ENCODE peak calls at places on chromosome 11, in five cellular contexts. A is frontal cortex, Q is AG08396, K is bronchial epithelial cell, R is T-helper 9 cell. L is an unnamed sample.

GRCh38 chr11:629237-629583 is 2.2 kb upstream of the SCT start:
- DNase-seq in A (no peak), Q (no peak), K (no peak), R (no peak), L (no peak)

GRCh38 chr11:115164774-115165173 is 339.4 kb downstream of the CADM1 start:
- DNase-seq in A (no peak), Q (no peak), K (no peak), R (no peak), L (peak)

GRCh38 chr11:130641884-130642283 is 193.4 kb downstream of the ADAMTS15 start:
- DNase-seq in A (no peak), Q (no peak), K (no peak), R (no peak), L (no peak)

GRCh38 chr11:27447288-27447914 is 25.2 kb downstream of the LGR4 start:
- DNase-seq in A (no peak), Q (no peak), K (peak), R (no peak), L (no peak)

GRCh38 chr11:46686886-46687810 is 13.3 kb downstream of the ARHGAP1 start:
- DNase-seq in A (no peak), Q (peak), K (peak), R (no peak), L (peak)

GRCh38 chr11:99376463-99376862 is 355.7 kb downstream of the CNTN5 start:
- DNase-seq in A (no peak), Q (no peak), K (no peak), R (no peak), L (no peak)

GRCh38 chr11:1109918-1110705 is 35.4 kb downstream of the MUC2 start:
- DNase-seq in A (no peak), Q (no peak), K (no peak), R (no peak), L (no peak)

GRCh38 chr11:63490551-63491239 is at the start of gene PLAAT5:
- DNase-seq in A (peak), Q (no peak), K (no peak), R (peak), L (no peak)

GRCh38 chr11:96052921-96053631 is 129.2 kb upstream of the MTMR2 start:
- DNase-seq in A (no peak), Q (no peak), K (peak), R (no peak), L (peak)

GRCh38 chr11:18775492-18776292 is 15.9 kb downstream of the PTPN5 start:
- DNase-seq in A (no peak), Q (peak), K (peak), R (peak), L (peak)

GRCh38 chr11:68950268-68950667 is 30.5 kb downstream of the MRGPRD start:
- DNase-seq in A (no peak), Q (no peak), K (peak), R (no peak), L (no peak)

GRCh38 chr11:117875397-117876048 is 935 bp downstream of the FXYD6 start:
- DNase-seq in A (peak), Q (no peak), K (no peak), R (peak), L (no peak)

GRCh38 chr11:64598106-64598796 is 7.2 kb downstream of the SLC22A12 start:
- DNase-seq in A (no peak), Q (no peak), K (no peak), R (no peak), L (no peak)

GRCh38 chr11:45801723-45802315 is 3.1 kb upstream of the SLC35C1 start:
- DNase-seq in A (no peak), Q (no peak), K (peak), R (no peak), L (no peak)

GRCh38 chr11:70502677-70503076 is 104.3 kb downstream of the CTTN start:
- DNase-seq in A (no peak), Q (no peak), K (no peak), R (no peak), L (no peak)

GRCh38 chr11:105429421-105429965 is 180.4 kb upstream of the GRIA4 start:
- DNase-seq in A (no peak), Q (no peak), K (no peak), R (no peak), L (no peak)

GRCh38 chr11:9651481-9651880 is 12.4 kb upstream of the SWAP70 start:
- DNase-seq in A (no peak), Q (no peak), K (peak), R (no peak), L (no peak)

GRCh38 chr11:120400564-120401364 is 64.6 kb downstream of the ARHGEF12 start:
- DNase-seq in A (peak), Q (peak), K (peak), R (no peak), L (peak)

GRCh38 chr11:2139118-2139490 is at the start of gene IGF2:
- DNase-seq in A (peak), Q (peak), K (no peak), R (no peak), L (peak)

GRCh38 chr11:25048632-25049031 is 551.8 kb downstream of the LUZP2 start:
- DNase-seq in A (no peak), Q (no peak), K (no peak), R (no peak), L (no peak)

GRCh38 chr11:125270711-125271110 is 106.2 kb downstream of the PKNOX2 start:
- DNase-seq in A (no peak), Q (no peak), K (peak), R (no peak), L (peak)

GRCh38 chr11:62439785-62440602 is 21.2 kb downstream of the SCGB1A1 start:
- DNase-seq in A (no peak), Q (peak), K (no peak), R (no peak), L (peak)

GRCh38 chr11:71454470-71455113 is 1.6 kb downstream of the NADSYN1 start:
- DNase-seq in A (no peak), Q (no peak), K (peak), R (peak), L (no peak)

GRCh38 chr11:22787565-22788162 is 41.9 kb downstream of the SVIP start:
- DNase-seq in A (peak), Q (peak), K (peak), R (peak), L (no peak)

GRCh38 chr11:95589893-95590612 is 199.5 kb downstream of the FAM76B start:
- DNase-seq in A (no peak), Q (no peak), K (no peak), R (no peak), L (no peak)

GRCh38 chr11:45145421-45146071 is 893 bp upstream of the PRDM11 start:
- DNase-seq in A (no peak), Q (peak), K (peak), R (no peak), L (no peak)

GRCh38 chr11:77728203-77728786 is 90.7 kb upstream of the CLNS1A start:
- DNase-seq in A (no peak), Q (no peak), K (no peak), R (no peak), L (no peak)

GRCh38 chr11:106875013-106875412 is 143.3 kb downstream of the GUCY1A2 start:
- DNase-seq in A (no peak), Q (no peak), K (peak), R (no peak), L (no peak)

GRCh38 chr11:75826463-75827220 is 11.6 kb downstream of the UVRAG start:
- DNase-seq in A (no peak), Q (no peak), K (peak), R (no peak), L (no peak)

GRCh38 chr11:93888026-93888425 is 37.6 kb upstream of the VSTM5 start:
- DNase-seq in A (no peak), Q (no peak), K (no peak), R (no peak), L (no peak)

GRCh38 chr11:18731949-18732821 is 6.2 kb upstream of the IGSF22 start:
- DNase-seq in A (peak), Q (peak), K (peak), R (peak), L (no peak)

GRCh38 chr11:120079750-120080610 is 57.9 kb downstream of the TRIM29 start:
- DNase-seq in A (no peak), Q (no peak), K (no peak), R (no peak), L (no peak)

GRCh38 chr11:81644239-81644840 is 1089.3 kb downstream of the FAM181B start:
- DNase-seq in A (peak), Q (peak), K (peak), R (no peak), L (peak)

GRCh38 chr11:87038235-87038960 is 664 bp downstream of the TMEM135 start:
- DNase-seq in A (no peak), Q (peak), K (peak), R (no peak), L (no peak)

GRCh38 chr11:45461514-45461913 is 175.4 kb upstream of the SYT13 start:
- DNase-seq in A (no peak), Q (no peak), K (no peak), R (no peak), L (no peak)

L was measured in MG63.